ENCODE peak calls at places on chromosomes 16 and 17, in eight cellular contexts. U is tibial nerve, G is NCI-H510A treated with DMSO at 0.1 percent for 48 hours, H is ascending aorta, Y is activated T-cell treated with anti-CD3 and anti-CD28 coated beads for 1 hour, R is HAP-1, P is NCI-H1092 treated with DMSO at 0.1 percent for 48 hours, N is lower lobe of right lung. A is an unnamed sample.

GRCh38 chr16:85717393-85718152 is 28.8 kb upstream of the GINS2 start:
- DNase-seq in G (peak; percentile 88), R (peak; percentile 49), P (peak; percentile 77), Y (peak; percentile 36), N (peak; percentile 83), H (no peak), U (peak; percentile 24), A (peak; percentile 26)

GRCh38 chr17:14321980-14322776 is 21.3 kb downstream of the HS3ST3B1 start:
- DNase-seq in U (no peak), H (no peak), N (no peak), P (no peak), G (no peak), R (no peak), Y (no peak), A (no peak)

GRCh38 chr17:55770220-55770870 is 19.5 kb downstream of the PCTP start:
- DNase-seq in G (peak; percentile 89), U (no peak), P (peak; percentile 75), R (peak; percentile 65), Y (no peak), N (no peak), H (no peak), A (peak; percentile 7)

GRCh38 chr17:57521606-57522435 is 223.3 kb downstream of the CCDC182 start:
- DNase-seq in N (no peak), P (no peak), U (no peak), R (no peak), Y (no peak), H (no peak), G (peak; percentile 82), A (peak; percentile 32)

GRCh38 chr16:11609474-11610120 is 22.9 kb upstream of the LITAF start:
- DNase-seq in H (no peak), Y (no peak), N (peak; percentile 47), P (no peak), U (no peak), G (no peak), R (no peak), A (no peak)

GRCh38 chr16:87358250-87358649 is 25.3 kb downstream of the FBXO31 start:
- DNase-seq in N (no peak), P (no peak), R (no peak), Y (no peak), G (no peak), H (no peak), U (no peak), A (no peak)

GRCh38 chr16:13453325-13453724 is 466.6 kb upstream of the ERCC4 start:
- DNase-seq in R (no peak), G (peak; percentile 12), P (peak; percentile 35), Y (no peak), H (no peak), N (no peak), U (no peak), A (peak; percentile 53)

GRCh38 chr16:19114359-19115147 is 789 bp downstream of the ITPRIPL2 start:
- DNase-seq in R (no peak), P (peak; percentile 15), U (peak; percentile 54), H (peak; percentile 21), N (peak; percentile 78), G (peak; percentile 93), Y (no peak), A (peak; percentile 41)

GRCh38 chr17:51165680-51166197 is 472 bp upstream of the NME2 start:
- DNase-seq in Y (no peak), G (peak; percentile 67), P (no peak), R (peak; percentile 35), H (no peak), N (no peak), U (no peak), A (no peak)

GRCh38 chr17:1486802-1487695 is 5.4 kb downstream of the MYO1C start:
- DNase-seq in Y (peak; percentile 72), N (peak; percentile 90), R (no peak), H (peak; percentile 56), P (no peak), U (peak; percentile 72), G (no peak), A (peak; percentile 29)

GRCh38 chr17:50258647-50259483 is 15.4 kb upstream of the TMEM92 start:
- DNase-seq in R (no peak), U (no peak), P (no peak), H (no peak), G (no peak), Y (no peak), N (no peak), A (no peak)

GRCh38 chr17:27760069-27760885 is 40.1 kb downstream of the NOS2 start:
- DNase-seq in R (peak; percentile 16), N (peak; percentile 80), P (peak; percentile 47), G (peak; percentile 58), H (no peak), U (peak; percentile 49), Y (peak; percentile 66), A (peak; percentile 6)

GRCh38 chr16:27795992-27796614 is 246.2 kb downstream of the KATNIP start:
- DNase-seq in U (no peak), H (no peak), N (peak; percentile 55), R (no peak), P (no peak), Y (no peak), G (no peak), A (no peak)

GRCh38 chr17:64230551-64231408 is 32.3 kb downstream of the TEX2 start:
- DNase-seq in U (no peak), P (no peak), N (no peak), Y (no peak), R (no peak), G (no peak), H (no peak), A (no peak)

GRCh38 chr16:64629622-64630021 is 492.2 kb downstream of the CDH11 start:
- DNase-seq in H (no peak), R (no peak), N (no peak), P (no peak), Y (no peak), G (no peak), U (no peak), A (no peak)

GRCh38 chr17:9880582-9880999 is 24.5 kb downstream of the RCVRN start:
- DNase-seq in G (no peak), U (no peak), H (no peak), P (no peak), R (no peak), Y (no peak), N (no peak), A (no peak)

GRCh38 chr17:4788807-4789700 is at the start of gene GLTPD2:
- DNase-seq in Y (no peak), H (no peak), N (no peak), P (peak; percentile 2), G (peak; percentile 21), U (no peak), R (no peak), A (no peak)

GRCh38 chr17:4940625-4941021 is 555 bp downstream of the RNF167 start:
- DNase-seq in G (no peak), P (no peak), H (no peak), R (no peak), Y (no peak), U (no peak), N (no peak), A (no peak)

GRCh38 chr16:10338426-10338825 is 47.4 kb upstream of the ATF7IP2 start:
- DNase-seq in H (no peak), U (no peak), R (no peak), Y (no peak), N (no peak), P (no peak), G (no peak), A (no peak)

GRCh38 chr17:59093702-59094231 is 12.9 kb downstream of the TRIM37 start:
- DNase-seq in N (peak; percentile 52), G (no peak), H (no peak), Y (no peak), P (no peak), U (no peak), R (peak; percentile 48), A (no peak)

GRCh38 chr17:76640550-76641380 is 2.8 kb downstream of the ST6GALNAC1 start:
- DNase-seq in H (no peak), R (no peak), P (no peak), N (no peak), U (no peak), G (no peak), Y (no peak), A (no peak)

GRCh38 chr16:11138026-11138768 is 117.8 kb downstream of the SOCS1 start:
- DNase-seq in G (no peak), N (no peak), Y (no peak), H (no peak), R (no peak), P (no peak), U (no peak), A (no peak)

GRCh38 chr16:58661199-58661830 is 23.3 kb downstream of the SLC38A7 start:
- DNase-seq in U (no peak), G (peak; percentile 49), N (no peak), H (no peak), R (peak; percentile 81), P (peak; percentile 65), Y (no peak), A (peak; percentile 43)

GRCh38 chr16:85149776-85150175 is 37.5 kb upstream of the CIBAR2 start:
- DNase-seq in H (no peak), N (no peak), R (no peak), G (no peak), Y (no peak), U (no peak), P (no peak), A (no peak)

GRCh38 chr17:13311301-13311700 is 290.4 kb downstream of the HS3ST3A1 start:
- DNase-seq in U (no peak), P (no peak), R (no peak), Y (no peak), H (no peak), N (no peak), G (no peak), A (no peak)

A was measured in DMS153.